ENCODE peak calls at places on chromosomes 16 and 17, in five cellular contexts. One of them, this sample, is unnamed. For H3K36me3, the result is how much of the 10 kb centered on the place peaks cover.

GRCh38 chr17:31318298-31319190 is 2.9 kb downstream of the EVI2A start:
- DNase-seq in IMR-90: peak
- DNase-seq in OCI-LY7: peak
- DNase-seq in CD8-positive, alpha-beta T cell: peak
- DNase-seq in kidney epithelial cell: no peak
- DNase-seq in this sample: peak

GRCh38 chr16:10599626-10600025 is 19.2 kb upstream of the EMP2 start:
- DNase-seq in IMR-90: no peak
- DNase-seq in OCI-LY7: peak
- DNase-seq in CD8-positive, alpha-beta T cell: no peak
- DNase-seq in kidney epithelial cell: no peak
- DNase-seq in this sample: no peak

GRCh38 chr17:67020293-67020766 is 24.0 kb upstream of the CACNG1 start:
- DNase-seq in IMR-90: no peak
- DNase-seq in OCI-LY7: no peak
- DNase-seq in CD8-positive, alpha-beta T cell: no peak
- DNase-seq in kidney epithelial cell: no peak
- DNase-seq in this sample: no peak

GRCh38 chr16:25605381-25605780 is 86.4 kb upstream of the HS3ST4 start:
- DNase-seq in IMR-90: no peak
- DNase-seq in OCI-LY7: no peak
- DNase-seq in CD8-positive, alpha-beta T cell: no peak
- DNase-seq in kidney epithelial cell: no peak
- DNase-seq in this sample: no peak

GRCh38 chr16:23679986-23680336 is 1.3 kb downstream of the PLK1 start:
- DNase-seq in IMR-90: no peak
- DNase-seq in OCI-LY7: no peak
- DNase-seq in CD8-positive, alpha-beta T cell: no peak
- DNase-seq in kidney epithelial cell: no peak
- DNase-seq in this sample: no peak

GRCh38 chr16:49504023-49504364 is 130.4 kb downstream of the C16orf78 start:
- DNase-seq in IMR-90: no peak
- DNase-seq in OCI-LY7: no peak
- DNase-seq in CD8-positive, alpha-beta T cell: no peak
- DNase-seq in kidney epithelial cell: no peak
- DNase-seq in this sample: no peak

GRCh38 chr17:2697611-2698162 is 13.9 kb downstream of the CLUH start:
- DNase-seq in IMR-90: no peak
- DNase-seq in OCI-LY7: no peak
- DNase-seq in CD8-positive, alpha-beta T cell: no peak
- DNase-seq in kidney epithelial cell: no peak
- DNase-seq in this sample: no peak

GRCh38 chr16:4090476-4090875 is 25.8 kb downstream of the ADCY9 start:
- DNase-seq in IMR-90: no peak
- DNase-seq in OCI-LY7: no peak
- DNase-seq in CD8-positive, alpha-beta T cell: no peak
- DNase-seq in kidney epithelial cell: no peak
- DNase-seq in this sample: no peak

GRCh38 chr17:34503804-34504203 is 75.6 kb upstream of the TMEM132E start:
- DNase-seq in IMR-90: no peak
- DNase-seq in OCI-LY7: no peak
- DNase-seq in CD8-positive, alpha-beta T cell: no peak
- DNase-seq in kidney epithelial cell: no peak
- DNase-seq in this sample: no peak

GRCh38 chr16:5615868-5616642 is 518.5 kb upstream of the EEF2KMT start:
- DNase-seq in IMR-90: no peak
- DNase-seq in OCI-LY7: peak
- DNase-seq in CD8-positive, alpha-beta T cell: no peak
- DNase-seq in kidney epithelial cell: no peak
- DNase-seq in this sample: peak

GRCh38 chr16:76277099-76278030 is at the start of gene CNTNAP4:
- DNase-seq in IMR-90: no peak
- DNase-seq in OCI-LY7: no peak
- DNase-seq in CD8-positive, alpha-beta T cell: no peak
- DNase-seq in kidney epithelial cell: no peak
- DNase-seq in this sample: no peak

GRCh38 chr17:34443832-34444469 is 80.9 kb upstream of the CCL1 start:
- DNase-seq in IMR-90: no peak
- DNase-seq in OCI-LY7: peak
- DNase-seq in CD8-positive, alpha-beta T cell: no peak
- DNase-seq in kidney epithelial cell: no peak
- DNase-seq in this sample: no peak

GRCh38 chr17:21842332-21843317 is 150.3 kb downstream of the KCNJ18 start:
- DNase-seq in IMR-90: no peak
- DNase-seq in OCI-LY7: no peak
- DNase-seq in CD8-positive, alpha-beta T cell: no peak
- DNase-seq in kidney epithelial cell: no peak
- DNase-seq in this sample: no peak

GRCh38 chr17:17824119-17824779 is 12.5 kb downstream of the SREBF1 start:
- DNase-seq in IMR-90: no peak
- DNase-seq in OCI-LY7: peak
- DNase-seq in CD8-positive, alpha-beta T cell: peak
- DNase-seq in kidney epithelial cell: no peak
- DNase-seq in this sample: no peak

GRCh38 chr17:28405632-28406477 is at the start of gene SLC46A1:
- DNase-seq in IMR-90: no peak
- DNase-seq in OCI-LY7: no peak
- DNase-seq in CD8-positive, alpha-beta T cell: no peak
- DNase-seq in kidney epithelial cell: no peak
- DNase-seq in this sample: peak

GRCh38 chr17:50676065-50676975 is 31.4 kb downstream of the ANKRD40 start:
- DNase-seq in IMR-90: no peak
- DNase-seq in OCI-LY7: no peak
- DNase-seq in CD8-positive, alpha-beta T cell: no peak
- DNase-seq in kidney epithelial cell: no peak
- DNase-seq in this sample: no peak

GRCh38 chr17:29155235-29155965 is 24.8 kb downstream of the MYO18A start:
- DNase-seq in IMR-90: peak
- DNase-seq in OCI-LY7: no peak
- DNase-seq in CD8-positive, alpha-beta T cell: peak
- DNase-seq in kidney epithelial cell: no peak
- DNase-seq in this sample: no peak

GRCh38 chr17:40906613-40907012 is 21.6 kb upstream of the KRT20 start:
- DNase-seq in IMR-90: no peak
- DNase-seq in OCI-LY7: no peak
- DNase-seq in CD8-positive, alpha-beta T cell: no peak
- DNase-seq in kidney epithelial cell: no peak
- DNase-seq in this sample: no peak

GRCh38 chr17:40903129-40903847 is 18.2 kb upstream of the KRT20 start:
- DNase-seq in IMR-90: peak
- DNase-seq in OCI-LY7: no peak
- DNase-seq in CD8-positive, alpha-beta T cell: no peak
- DNase-seq in kidney epithelial cell: peak
- DNase-seq in this sample: no peak

GRCh38 chr17:40901981-40902862 is 17.2 kb upstream of the KRT20 start:
- DNase-seq in IMR-90: peak
- DNase-seq in OCI-LY7: no peak
- DNase-seq in CD8-positive, alpha-beta T cell: no peak
- DNase-seq in kidney epithelial cell: peak
- DNase-seq in this sample: no peak

GRCh38 chr17:40909351-40909750 is 24.3 kb upstream of the KRT20 start:
- DNase-seq in IMR-90: peak
- DNase-seq in OCI-LY7: peak
- DNase-seq in CD8-positive, alpha-beta T cell: peak
- DNase-seq in kidney epithelial cell: peak
- DNase-seq in this sample: no peak

DNA sequence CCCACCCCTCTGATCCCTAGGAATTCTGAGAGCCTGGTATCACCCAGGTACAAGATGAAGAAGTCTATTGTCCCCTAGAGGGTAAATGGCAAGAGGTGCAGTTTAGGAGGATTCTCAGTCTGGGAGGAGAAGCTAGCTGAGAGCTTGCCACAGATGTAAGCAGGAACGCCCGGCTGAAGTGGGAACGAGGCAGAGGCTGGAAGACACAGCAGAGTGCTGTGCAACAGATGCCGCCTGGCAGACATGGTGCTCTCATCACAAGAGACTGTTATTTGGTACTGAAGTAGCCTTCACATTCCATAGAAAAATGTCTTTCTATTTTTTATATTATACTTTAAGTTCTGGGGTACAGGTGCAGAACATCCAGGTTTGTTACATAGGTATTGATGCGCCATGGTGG is 20.3 kb upstream of the KRT20 start:
- DNase-seq in IMR-90: no peak
- DNase-seq in OCI-LY7: no peak
- DNase-seq in CD8-positive, alpha-beta T cell: no peak
- DNase-seq in kidney epithelial cell: no peak
- DNase-seq in this sample: no peak
- TF ChIP-seq CTCF in IMR-90: no peak
- TF ChIP-seq CTCF in OCI-LY7: no peak
- TF ChIP-seq CTCF in CD8-positive, alpha-beta T cell: no peak
- TF ChIP-seq CTCF in kidney epithelial cell: no peak
- TF ChIP-seq CTCF in this sample: no peak

GRCh38 chr17:13362341-13363122 is 239.2 kb downstream of the HS3ST3A1 start:
- DNase-seq in IMR-90: peak
- DNase-seq in OCI-LY7: no peak
- DNase-seq in CD8-positive, alpha-beta T cell: no peak
- DNase-seq in kidney epithelial cell: peak
- DNase-seq in this sample: no peak
- H3K4me3 ChIP-seq in IMR-90: peak
- H3K4me3 ChIP-seq in OCI-LY7: no peak
- H3K4me3 ChIP-seq in CD8-positive, alpha-beta T cell: no peak
- H3K4me3 ChIP-seq in kidney epithelial cell: no peak
- H3K4me3 ChIP-seq in this sample: no peak

DNA sequence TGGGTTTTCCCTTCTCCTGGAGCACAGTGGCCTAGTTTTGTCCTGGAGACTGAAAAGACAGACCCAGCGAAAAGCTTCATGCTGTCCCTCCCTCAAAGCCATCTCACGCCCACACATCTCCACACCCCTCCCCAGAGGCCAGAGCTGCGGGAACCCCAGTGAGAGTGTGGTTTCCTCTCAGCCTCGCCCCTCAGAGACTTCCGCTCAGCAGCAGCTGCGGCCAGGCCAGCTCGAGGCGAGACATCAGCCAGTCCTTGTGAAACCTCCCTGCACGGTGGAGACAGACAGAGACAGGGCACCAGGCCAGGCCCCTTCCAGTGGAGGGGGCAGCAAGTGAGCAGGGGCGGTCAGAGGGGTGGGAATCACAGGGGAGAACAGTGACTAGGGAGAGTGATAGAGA is 77.0 kb upstream of the TNRC6C start:
- DNase-seq in IMR-90: peak
- DNase-seq in OCI-LY7: peak
- DNase-seq in CD8-positive, alpha-beta T cell: peak
- DNase-seq in kidney epithelial cell: no peak
- DNase-seq in this sample: peak
- H3K36me3 ChIP-seq in IMR-90: under half
- H3K36me3 ChIP-seq in OCI-LY7: under half
- H3K36me3 ChIP-seq in CD8-positive, alpha-beta T cell: under half
- H3K36me3 ChIP-seq in kidney epithelial cell: under half
- H3K36me3 ChIP-seq in this sample: under half

GRCh38 chr16:12421688-12422087 is 382.0 kb downstream of the CPPED1 start:
- DNase-seq in IMR-90: no peak
- DNase-seq in OCI-LY7: no peak
- DNase-seq in CD8-positive, alpha-beta T cell: no peak
- DNase-seq in kidney epithelial cell: no peak
- DNase-seq in this sample: no peak
- TF ChIP-seq CTCF in IMR-90: no peak
- TF ChIP-seq CTCF in OCI-LY7: no peak
- TF ChIP-seq CTCF in CD8-positive, alpha-beta T cell: no peak
- TF ChIP-seq CTCF in kidney epithelial cell: no peak
- TF ChIP-seq CTCF in this sample: no peak

GRCh38 chr17:60825351-60825750 is 147.7 kb downstream of the BCAS3 start:
- DNase-seq in IMR-90: no peak
- DNase-seq in OCI-LY7: no peak
- DNase-seq in CD8-positive, alpha-beta T cell: no peak
- DNase-seq in kidney epithelial cell: no peak
- DNase-seq in this sample: no peak
- H3K4me3 ChIP-seq in IMR-90: no peak
- H3K4me3 ChIP-seq in OCI-LY7: no peak
- H3K4me3 ChIP-seq in CD8-positive, alpha-beta T cell: no peak
- H3K4me3 ChIP-seq in kidney epithelial cell: no peak
- H3K4me3 ChIP-seq in this sample: no peak

DNA sequence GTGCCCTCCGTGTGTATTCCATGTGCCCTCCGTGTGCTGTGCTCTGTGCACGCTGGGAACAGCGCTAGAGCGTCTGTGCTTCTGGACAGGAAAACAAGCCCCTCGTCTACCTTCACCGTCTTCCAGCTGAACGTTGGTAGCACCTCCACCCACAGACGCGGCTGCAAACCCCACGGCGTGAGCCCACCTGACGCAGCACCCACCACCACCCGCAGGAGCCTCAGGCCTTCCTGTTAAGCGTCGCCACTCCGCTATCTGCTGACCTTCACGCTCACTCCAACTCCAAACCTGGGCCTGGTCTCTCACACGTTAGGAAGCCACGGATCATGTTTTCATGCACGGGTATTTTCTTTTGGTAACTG is 56.6 kb downstream of the ENGASE start:
- DNase-seq in IMR-90: no peak
- DNase-seq in OCI-LY7: no peak
- DNase-seq in CD8-positive, alpha-beta T cell: no peak
- DNase-seq in kidney epithelial cell: no peak
- DNase-seq in this sample: no peak
- H3K36me3 ChIP-seq in IMR-90: under half
- H3K36me3 ChIP-seq in OCI-LY7: under half
- H3K36me3 ChIP-seq in CD8-positive, alpha-beta T cell: under half
- H3K36me3 ChIP-seq in kidney epithelial cell: under half
- H3K36me3 ChIP-seq in this sample: under half

DNA sequence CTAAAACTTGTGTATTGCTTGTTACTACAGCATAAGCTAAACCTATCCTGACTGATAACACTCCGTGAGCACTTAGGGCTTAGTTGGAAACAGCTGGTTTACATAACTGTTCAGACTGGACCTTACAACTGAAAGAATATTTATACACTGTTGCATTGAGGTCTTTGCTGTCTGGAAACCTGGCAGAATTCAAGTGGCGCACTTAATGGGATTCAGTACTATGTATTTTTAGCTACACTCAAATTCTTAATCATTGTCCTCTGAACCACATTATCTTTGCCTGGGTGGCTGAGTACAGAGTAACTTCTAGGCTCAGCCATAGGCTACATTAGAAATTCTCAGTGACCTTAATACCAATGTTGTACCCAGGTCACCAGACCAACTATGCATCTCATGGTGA is 172.9 kb downstream of the PMP22 start:
- DNase-seq in IMR-90: no peak
- DNase-seq in OCI-LY7: no peak
- DNase-seq in CD8-positive, alpha-beta T cell: no peak
- DNase-seq in kidney epithelial cell: no peak
- DNase-seq in this sample: no peak
- TF ChIP-seq CTCF in IMR-90: no peak
- TF ChIP-seq CTCF in OCI-LY7: no peak
- TF ChIP-seq CTCF in CD8-positive, alpha-beta T cell: no peak
- TF ChIP-seq CTCF in kidney epithelial cell: no peak
- TF ChIP-seq CTCF in this sample: no peak

DNA sequence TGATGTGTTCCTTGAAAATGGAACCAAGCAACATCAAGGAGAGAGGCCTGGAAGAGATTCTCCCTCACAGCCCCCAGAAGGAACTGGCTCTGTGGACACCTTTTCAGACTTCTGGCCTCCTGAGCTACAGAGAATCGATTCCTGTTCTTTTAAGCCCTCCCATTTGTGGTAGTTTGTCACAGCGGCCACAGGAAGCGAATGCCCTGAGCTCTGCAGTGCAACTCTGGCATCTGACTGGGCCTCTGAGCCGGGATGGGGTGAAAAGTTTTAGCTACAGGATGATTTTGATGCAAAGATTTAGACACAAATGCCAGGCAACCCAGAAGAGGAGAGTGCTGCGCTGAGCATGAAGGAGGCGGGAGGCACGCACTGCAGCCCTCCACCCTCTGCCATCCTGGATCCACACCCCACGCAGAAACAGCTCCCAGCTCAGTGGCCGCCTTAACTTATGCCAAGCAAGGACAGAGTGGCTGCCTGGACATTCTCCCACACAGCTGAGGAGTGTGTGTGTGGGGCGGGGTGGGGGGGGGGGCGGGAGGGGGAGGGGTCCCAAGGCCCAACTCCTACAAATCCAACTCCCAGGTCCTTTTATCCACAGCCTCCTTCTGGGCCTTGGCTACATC is 2.2 kb downstream of the TIMP2 start:
- DNase-seq in IMR-90: no peak
- DNase-seq in OCI-LY7: no peak
- DNase-seq in CD8-positive, alpha-beta T cell: no peak
- DNase-seq in kidney epithelial cell: no peak
- DNase-seq in this sample: no peak
- H3K4me3 ChIP-seq in IMR-90: peak
- H3K4me3 ChIP-seq in OCI-LY7: no peak
- H3K4me3 ChIP-seq in CD8-positive, alpha-beta T cell: no peak
- H3K4me3 ChIP-seq in kidney epithelial cell: no peak
- H3K4me3 ChIP-seq in this sample: no peak

This sample was measured in GM06990.